ENCODE peak calls at places on chromosomes 2 and 18, in eight cellular contexts. Z is left ventricle myocardium inferior; G is A549; J is IMR-90; X is fibroblast of lung; F is pancreas; T is CD8-positive, alpha-beta T cell; M is prostate gland. P is an unnamed sample.

GRCh38 chr2:142980246-142981068 is 103.0 kb downstream of the KYNU start:
- DNase-seq in T (no peak), X (peak; percentile 75), Z (no peak), F (no peak), J (peak; percentile 75), M (no peak), G (peak; percentile 57), P (peak; percentile 14)

GRCh38 chr2:233995985-233996384 is 54.5 kb upstream of the SPP2 start:
- DNase-seq in G (no peak), Z (no peak), X (peak; percentile 22), F (no peak), J (peak; percentile 11), T (no peak), M (no peak), P (peak; percentile 26)

GRCh38 chr2:202871161-202872141 is at the start of gene ICA1L:
- DNase-seq in T (peak; percentile 46), J (peak; percentile 49), Z (peak; percentile 70), F (peak; percentile 73), G (peak; percentile 60), X (peak; percentile 54), M (peak; percentile 35), P (peak; percentile 41)

GRCh38 chr2:233399306-233400225 is 45.3 kb downstream of the DGKD start:
- DNase-seq in J (no peak), Z (no peak), X (no peak), G (no peak), T (peak; percentile 52), M (no peak), F (no peak), P (no peak)

GRCh38 chr18:7664024-7664312 is 96.9 kb downstream of the PTPRM start:
- DNase-seq in M (no peak), X (no peak), J (no peak), F (no peak), Z (no peak), G (no peak), T (no peak), P (no peak)

GRCh38 chr18:6414118-6414722 is 491 bp downstream of the L3MBTL4 start:
- DNase-seq in J (no peak), G (no peak), X (peak; percentile 18), T (peak; percentile 9), M (peak; percentile 68), Z (peak; percentile 51), F (peak; percentile 76), P (no peak)

GRCh38 chr2:222318712-222319575 is 20.1 kb upstream of the PAX3 start:
- DNase-seq in T (no peak), X (no peak), M (no peak), F (peak; percentile 19), G (peak; percentile 46), J (no peak), Z (peak; percentile 49), P (no peak)

GRCh38 chr2:98691307-98691706 is 39.6 kb downstream of the MGAT4A start:
- DNase-seq in M (no peak), Z (no peak), F (no peak), J (no peak), X (no peak), T (no peak), G (no peak), P (no peak)

GRCh38 chr18:10482985-10483949 is 28.8 kb downstream of the APCDD1 start:
- DNase-seq in M (no peak), F (no peak), T (no peak), G (no peak), J (no peak), Z (peak; percentile 45), X (no peak), P (no peak)

GRCh38 chr18:44732604-44733003 is 51.9 kb downstream of the SETBP1 start:
- DNase-seq in Z (no peak), J (no peak), F (peak; percentile 40), X (no peak), M (peak; percentile 28), G (no peak), T (no peak), P (no peak)

GRCh38 chr2:124034265-124034664 is 9.2 kb downstream of the CNTNAP5 start:
- DNase-seq in X (no peak), G (no peak), J (no peak), Z (no peak), F (no peak), M (no peak), T (no peak), P (no peak)

GRCh38 chr18:35289293-35290069 is 548 bp downstream of the ZSCAN30 start:
- DNase-seq in M (peak; percentile 33), F (no peak), Z (no peak), T (peak; percentile 35), G (no peak), J (peak; percentile 9), X (peak; percentile 18), P (no peak)

GRCh38 chr2:217958206-217958888 is 44.4 kb downstream of the TNS1 start:
- DNase-seq in G (no peak), F (peak; percentile 12), X (no peak), J (no peak), T (no peak), Z (no peak), M (no peak), P (no peak)

GRCh38 chr2:215536476-215536875 is 100.6 kb upstream of the FN1 start:
- DNase-seq in M (no peak), G (no peak), J (peak; percentile 25), X (peak; percentile 26), F (no peak), Z (no peak), T (no peak), P (no peak)

GRCh38 chr18:3605562-3606443 is 155.8 kb downstream of the TGIF1 start:
- DNase-seq in J (peak; percentile 62), Z (no peak), G (no peak), M (no peak), X (peak; percentile 69), F (no peak), T (no peak), P (peak; percentile 52)

GRCh38 chr2:71452565-71452964 is 796 bp upstream of the DYSF start:
- DNase-seq in T (no peak), M (no peak), X (peak; percentile 9), G (peak; percentile 46), Z (peak; percentile 52), J (peak; percentile 38), F (no peak), P (no peak)

GRCh38 chr18:36808681-36809080 is 20.1 kb downstream of the TPGS2 start:
- DNase-seq in F (no peak), T (no peak), G (no peak), X (no peak), Z (no peak), J (peak; percentile 91), M (no peak), P (peak; percentile 68)

GRCh38 chr2:172098650-172099471 is 3.8 kb downstream of the DLX2 start:
- DNase-seq in J (peak; percentile 71), T (peak; percentile 50), X (no peak), M (no peak), F (no peak), Z (no peak), G (peak; percentile 77), P (peak; percentile 65)

GRCh38 chr2:28271914-28272240 is 120.8 kb upstream of the FOSL2 start:
- DNase-seq in T (no peak), F (no peak), M (no peak), Z (no peak), G (no peak), J (no peak), X (no peak), P (peak; percentile 59)

GRCh38 chr18:29087616-29088246 is 910.8 kb upstream of the CDH2 start:
- DNase-seq in T (no peak), J (no peak), M (no peak), Z (no peak), X (no peak), F (no peak), G (no peak), P (no peak)

GRCh38 chr2:207330912-207331311 is 165.2 kb upstream of the KLF7 start:
- DNase-seq in M (no peak), J (peak; percentile 97), F (no peak), T (no peak), G (peak; percentile 89), Z (no peak), X (peak; percentile 96), P (peak; percentile 95)

GRCh38 chr2:144349674-144350073 is 170.2 kb downstream of the ZEB2 start:
- DNase-seq in G (no peak), Z (no peak), M (no peak), X (no peak), T (no peak), J (no peak), F (no peak), P (no peak)

DNA sequence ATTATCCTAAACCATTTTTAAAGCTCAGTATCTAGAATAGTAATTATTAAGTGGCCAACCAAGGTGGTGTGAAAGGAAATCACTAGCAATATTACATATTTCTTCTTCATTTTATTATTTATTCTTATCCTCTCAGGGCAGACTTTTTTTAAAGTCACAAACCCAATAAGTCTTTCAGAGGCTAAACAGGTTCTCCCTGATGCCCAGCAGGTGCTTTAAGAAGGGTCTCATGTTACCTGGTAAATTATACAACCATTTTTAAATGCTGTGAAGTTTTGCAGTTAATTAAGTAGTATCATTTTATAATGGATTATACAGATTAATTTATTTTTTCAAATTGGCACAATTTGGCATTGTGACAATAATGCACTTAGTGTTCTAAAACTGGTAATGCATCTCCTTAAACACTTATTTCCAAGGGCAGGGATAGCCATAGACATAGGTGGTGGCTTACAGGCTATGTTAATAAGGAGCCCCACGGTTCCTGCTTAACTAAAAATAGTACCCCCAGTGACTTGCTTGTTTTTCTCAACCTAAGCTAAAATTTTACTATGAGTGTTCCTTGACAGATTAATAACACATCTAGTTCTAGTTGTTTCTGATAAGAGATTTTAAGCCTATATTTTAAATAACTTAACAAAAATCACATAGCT is 67.0 kb downstream of the PMS1 start:
- DNase-seq in F (no peak), J (no peak), G (no peak), M (no peak), X (no peak), T (no peak), Z (no peak), P (no peak)
- H3K27ac ChIP-seq in F (no peak overlapping the region), J (no peak overlapping the region), G (no peak overlapping the region), M (no peak overlapping the region), X (no peak overlapping the region), T (no peak overlapping the region), Z (no peak overlapping the region), P (no peak overlapping the region)

GRCh38 chr2:241641631-241642030 is 4.1 kb downstream of the ATG4B start:
- DNase-seq in T (no peak), M (no peak), J (no peak), G (no peak), F (no peak), Z (no peak), X (no peak), P (no peak)
- H3K27ac ChIP-seq in T (no peak overlapping the region), M (no peak overlapping the region), J (no peak overlapping the region), G (no peak overlapping the region), F (no peak overlapping the region), Z (peak overlapping the region; percentile 35), X (no peak overlapping the region), P (no peak overlapping the region)

GRCh38 chr2:159775006-159775405 is 23.0 kb downstream of the CD302 start:
- DNase-seq in Z (no peak), J (peak; percentile 19), F (no peak), G (no peak), M (no peak), X (no peak), T (no peak), P (no peak)
- H3K27ac ChIP-seq in Z (no peak overlapping the region), J (no peak overlapping the region), F (no peak overlapping the region), G (no peak overlapping the region), M (no peak overlapping the region), X (no peak overlapping the region), T (no peak overlapping the region), P (no peak overlapping the region)

DNA sequence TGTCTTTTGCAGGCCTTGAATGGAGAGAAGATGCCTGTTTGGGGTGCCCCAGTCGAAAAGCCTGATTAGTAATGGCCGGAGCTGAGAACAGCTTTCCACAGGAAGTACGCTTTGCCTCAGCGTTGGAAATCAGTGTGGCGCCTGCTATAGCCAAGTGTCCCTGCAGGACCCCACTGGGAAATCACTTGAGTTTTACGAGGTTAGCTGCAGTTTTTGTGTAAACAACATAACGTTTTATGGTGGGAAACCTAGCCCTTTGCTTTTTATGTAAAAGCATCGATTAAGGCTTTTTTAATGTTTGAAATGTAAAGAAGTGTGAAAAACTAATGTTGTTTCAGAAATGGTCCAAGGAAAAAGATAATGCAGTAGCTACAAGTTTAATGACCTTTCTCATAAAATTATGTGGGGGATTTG is 234.2 kb downstream of the TTC32 start:
- DNase-seq in G (no peak), Z (no peak), J (no peak), T (no peak), X (no peak), M (no peak), F (no peak), P (no peak)
- H3K27ac ChIP-seq in G (peak overlapping the region; percentile 30), Z (peak overlapping the region; percentile 15), J (no peak overlapping the region), T (no peak overlapping the region), X (no peak overlapping the region), M (no peak overlapping the region), F (no peak overlapping the region), P (no peak overlapping the region)